ENCODE peak calls at places on chromosome 2, in nine cellular contexts. E, C, O, A, R, L, V, T and W are unnamed samples.
A peak's percentile ranks its signal among the peaks of the same experiment; 100 is the strongest.

GRCh38 chr2:70469435-70469834 is 84.2 kb downstream of the TGFA start:
- DNase-seq in R (no peak), V (no peak), E (no peak), A (no peak), C (no peak), T (no peak), L (no peak), O (no peak), W (no peak)

GRCh38 chr2:85496481-85496880 is 42.5 kb upstream of the MAT2A start:
- DNase-seq in V (no peak), L (no peak), R (no peak), A (no peak), E (no peak), T (no peak), C (no peak), O (no peak), W (no peak)

GRCh38 chr2:181656450-181657261 is at the start of gene CERKL:
- DNase-seq in R (peak; percentile 98), A (peak; percentile 79), V (peak; percentile 63), E (peak; percentile 69), T (peak; percentile 36), L (peak; percentile 57), O (peak; percentile 19), C (no peak), W (peak; percentile 38)

GRCh38 chr2:132037527-132038178 is 124.1 kb downstream of the ANKRD30BL start:
- DNase-seq in T (peak; percentile 38), O (no peak), V (peak; percentile 36), E (peak; percentile 38), L (no peak), C (no peak), A (peak; percentile 46), R (peak; percentile 82), W (peak; percentile 10)

GRCh38 chr2:99660616-99661416 is 171.0 kb upstream of the REV1 start:
- DNase-seq in R (no peak), O (no peak), E (no peak), L (no peak), A (no peak), C (no peak), V (no peak), T (no peak), W (no peak)

GRCh38 chr2:174729797-174730529 is 34.3 kb downstream of the CHRNA1 start:
- DNase-seq in E (no peak), C (no peak), L (no peak), T (peak; percentile 52), R (no peak), O (no peak), V (peak; percentile 49), A (no peak), W (peak; percentile 57)

GRCh38 chr2:1049691-1050090 is 99.0 kb downstream of the SNTG2 start:
- DNase-seq in L (no peak), A (no peak), V (no peak), C (no peak), R (no peak), E (no peak), T (peak; percentile 7), O (peak; percentile 61), W (no peak)

GRCh38 chr2:239882335-239882734 is 142.8 kb downstream of the NDUFA10 start:
- DNase-seq in O (peak; percentile 31), V (no peak), A (no peak), E (peak; percentile 64), R (peak; percentile 68), C (peak; percentile 58), L (peak; percentile 67), T (peak; percentile 30), W (peak; percentile 63)

GRCh38 chr2:172906401-172906811 is 169.2 kb upstream of the MAP3K20 start:
- DNase-seq in O (no peak), A (no peak), T (no peak), E (no peak), C (no peak), R (no peak), V (no peak), L (no peak), W (peak; percentile 80)

GRCh38 chr2:144071461-144071860 is 448.5 kb downstream of the ZEB2 start:
- DNase-seq in R (no peak), C (no peak), O (no peak), L (no peak), E (no peak), T (no peak), V (no peak), A (no peak), W (no peak)

GRCh38 chr2:196725882-196726281 is 73.6 kb downstream of the GTF3C3 start:
- DNase-seq in L (no peak), V (no peak), E (no peak), R (no peak), O (no peak), C (no peak), A (no peak), T (no peak), W (no peak)

DNA sequence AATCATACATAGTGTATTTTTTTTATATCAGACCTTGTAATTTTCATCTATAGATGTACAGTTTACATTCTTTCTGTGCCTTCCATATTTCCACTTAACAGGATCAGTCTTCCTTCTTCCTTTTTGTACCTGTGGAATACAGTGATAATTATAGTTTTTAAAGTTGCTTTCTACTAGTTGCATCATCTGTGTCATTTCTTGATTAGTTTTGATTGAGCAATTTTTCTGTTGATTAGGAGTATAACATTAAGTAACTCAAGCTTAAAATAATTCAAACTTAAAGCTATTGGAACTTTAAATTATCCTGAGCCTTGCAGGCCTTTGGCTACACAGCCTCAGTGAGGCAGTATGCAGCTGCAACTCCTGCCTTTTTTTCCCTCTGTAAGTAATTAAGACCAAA is 57.4 kb downstream of the NEURL3 start:
- DNase-seq in T (no peak), O (no peak), C (no peak), E (no peak), R (no peak), V (no peak), L (no peak), A (no peak), W (no peak)
- H3K4me3 ChIP-seq in T (no peak overlapping the region), O (no peak overlapping the region), C (no peak overlapping the region), E (no peak overlapping the region), R (no peak overlapping the region), V (no peak overlapping the region), L (no peak overlapping the region), A (no peak overlapping the region), W (no peak overlapping the region)

GRCh38 chr2:9594361-9595063 is 36.3 kb downstream of the YWHAQ start:
- DNase-seq in C (peak; percentile 35), O (peak; percentile 94), T (peak; percentile 98), A (no peak), V (no peak), R (no peak), E (no peak), L (peak; percentile 55), W (no peak)
- H3K27ac ChIP-seq in C (no peak overlapping the region), O (peak overlapping the region; percentile 84), T (peak overlapping the region; percentile 84), A (no peak overlapping the region), V (no peak overlapping the region), R (no peak overlapping the region), E (peak overlapping the region; percentile 42), L (no peak overlapping the region), W (no peak overlapping the region)

GRCh38 chr2:43831438-43832294 is 7.0 kb downstream of the ABCG5 start:
- DNase-seq in V (no peak), A (peak; percentile 68), E (no peak), T (peak; percentile 25), C (no peak), L (no peak), R (peak; percentile 43), O (no peak), W (no peak)
- H3K4me3 ChIP-seq in V (no peak overlapping the region), A (no peak overlapping the region), E (peak overlapping the region; percentile 23), T (peak overlapping the region; percentile 23), C (peak overlapping the region; percentile 21), L (no peak overlapping the region), R (peak overlapping the region; percentile 41), O (no peak overlapping the region), W (peak overlapping the region; percentile 5)

DNA sequence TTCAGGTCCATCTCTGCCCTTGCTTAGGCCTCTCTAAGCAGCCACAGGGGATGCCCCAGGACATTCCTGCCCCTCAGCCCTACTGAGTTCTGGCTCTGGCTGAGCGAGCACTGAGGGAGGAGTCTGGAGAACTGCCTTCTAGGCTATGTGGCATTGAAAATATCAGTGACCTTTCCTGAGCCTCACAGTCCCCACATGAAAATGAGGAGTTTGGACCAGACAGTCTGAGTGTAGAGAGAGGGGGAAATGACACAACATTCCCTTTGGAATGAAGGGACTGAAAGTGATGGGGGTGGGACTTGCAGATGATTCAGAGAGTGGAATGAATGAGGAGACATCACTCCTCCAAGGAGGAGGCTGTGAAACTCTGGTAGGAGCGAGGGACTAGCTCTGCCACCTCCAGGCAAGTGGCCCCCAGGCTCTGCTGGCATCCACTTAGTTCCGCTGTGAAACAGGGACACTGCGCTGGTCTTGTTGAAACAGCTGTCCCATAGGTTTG is 8.0 kb downstream of the TNS1 start:
- DNase-seq in C (no peak), A (no peak), E (no peak), R (no peak), T (peak; percentile 94), O (peak; percentile 8), V (no peak), L (no peak), W (peak; percentile 42)
- H3K27ac ChIP-seq in C (peak overlapping the region; percentile 78), A (no peak overlapping the region), E (no peak overlapping the region), R (no peak overlapping the region), T (peak overlapping the region; percentile 88), O (no peak overlapping the region), V (no peak overlapping the region), L (peak overlapping the region; percentile 7), W (peak overlapping the region; percentile 35)

GRCh38 chr2:72917138-72917874 is at the start of gene EMX1:
- DNase-seq in A (peak; percentile 89), L (peak; percentile 61), C (no peak), V (no peak), R (peak; percentile 93), O (peak; percentile 77), T (peak; percentile 46), E (peak; percentile 76), W (no peak)

GRCh38 chr2:72915076-72915906 is 2.0 kb upstream of the EMX1 start:
- DNase-seq in T (no peak), E (no peak), V (peak; percentile 23), O (no peak), R (no peak), L (no peak), C (no peak), A (no peak), W (no peak)

GRCh38 chr2:72914226-72915075 is 2.9 kb upstream of the EMX1 start:
- DNase-seq in V (peak; percentile 21), R (no peak), L (no peak), E (no peak), T (no peak), C (no peak), O (no peak), A (no peak), W (no peak)

GRCh38 chr2:72916743-72917137 is 579 bp upstream of the EMX1 start:
- DNase-seq in E (no peak), T (no peak), V (no peak), L (no peak), R (no peak), A (no peak), O (no peak), C (no peak), W (no peak)

DNA sequence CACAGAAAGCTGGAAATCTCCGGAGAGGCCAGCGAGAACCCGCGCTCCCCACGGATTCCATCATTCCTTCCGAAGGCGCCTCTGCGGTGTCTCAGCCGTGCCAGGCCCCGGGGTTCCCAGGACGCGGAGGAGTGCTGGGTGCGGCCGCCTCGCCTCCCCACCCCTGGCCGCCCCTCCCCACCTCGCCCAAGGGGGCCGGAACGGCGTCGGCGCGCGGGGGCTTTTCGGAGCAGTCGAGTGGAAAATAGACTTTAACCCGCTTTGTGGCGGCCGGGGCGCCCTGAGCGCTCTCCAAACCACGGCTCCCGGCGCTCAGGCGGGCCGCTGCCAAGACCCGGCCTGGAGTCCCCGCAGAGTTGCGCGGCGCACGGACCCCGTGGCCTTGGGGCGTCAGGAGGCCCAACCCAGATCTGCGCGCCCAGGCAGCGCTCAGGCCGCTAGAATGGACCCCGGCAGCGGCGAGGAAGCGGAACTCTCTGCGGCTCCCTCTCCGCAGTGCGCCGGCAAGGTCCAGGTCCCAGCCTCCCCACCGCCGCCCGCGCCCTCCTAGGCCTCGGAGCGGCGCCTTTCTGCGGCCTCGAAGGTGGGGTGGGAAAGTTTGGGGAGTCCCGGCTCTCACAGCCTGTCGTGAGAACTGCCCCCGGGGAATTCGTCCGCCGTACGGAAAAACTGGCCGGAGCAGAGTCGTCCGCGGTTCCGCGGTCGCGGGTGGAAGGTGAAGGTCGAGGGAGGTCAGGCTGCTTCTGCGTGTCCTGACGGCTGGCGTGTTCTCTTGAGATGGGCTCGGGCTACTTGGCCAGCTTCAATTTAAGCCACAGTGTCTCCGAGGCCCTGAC is 1.2 kb upstream of the EMX1 start:
- DNase-seq in A (peak; percentile 83), V (peak; percentile 45), R (peak; percentile 91), C (no peak), O (peak; percentile 57), T (peak; percentile 54), E (no peak), L (no peak), W (no peak)
- H3K4me3 ChIP-seq in A (peak overlapping the region; percentile 50), V (no peak overlapping the region), R (peak overlapping the region; percentile 55), C (peak overlapping the region; percentile 34), O (peak overlapping the region; percentile 31), T (no peak overlapping the region), E (peak overlapping the region; percentile 51), L (peak overlapping the region; percentile 6), W (peak overlapping the region; percentile 54)